ENCODE peak calls at places on chromosomes 12 and 14, in ten cellular contexts. Y, I, G, P, H, L, M, T, B and F are unnamed samples.

GRCh38 chr12:105409881-105410471 is 79.5 kb downstream of the C12orf75 start:
- DNase-seq in P (no peak), T (no peak), Y (peak), I (peak), G (no peak), L (peak), H (peak), B (no peak), M (no peak), F (peak)

GRCh38 chr14:36988989-36989388 is 183.4 kb downstream of the SLC25A21 start:
- DNase-seq in M (no peak), G (peak), T (no peak), I (no peak), L (no peak), Y (no peak), P (no peak), H (no peak), B (no peak), F (no peak)

GRCh38 chr12:48980953-48981756 is 3.0 kb downstream of the WNT1 start:
- DNase-seq in H (no peak), T (no peak), P (peak), I (no peak), B (peak), G (no peak), Y (no peak), L (peak), M (peak), F (peak)

GRCh38 chr12:129186952-129187351 is 333.7 kb downstream of the GLT1D1 start:
- DNase-seq in B (peak), T (no peak), H (no peak), P (no peak), I (no peak), L (no peak), G (peak), M (no peak), Y (no peak), F (no peak)

GRCh38 chr12:120257041-120257821 is 8.3 kb downstream of the PXN start:
- DNase-seq in L (no peak), Y (peak), I (peak), T (no peak), H (peak), G (peak), B (peak), P (no peak), M (peak), F (no peak)

GRCh38 chr12:29725587-29726320 is 58.0 kb downstream of the TMTC1 start:
- DNase-seq in H (peak), P (no peak), G (no peak), I (peak), T (no peak), L (no peak), Y (peak), M (peak), B (no peak), F (peak)

GRCh38 chr12:10891937-10892336 is 7.9 kb upstream of the PRH1 start:
- DNase-seq in G (no peak), Y (no peak), P (no peak), H (no peak), L (no peak), B (no peak), M (no peak), T (no peak), I (no peak), F (no peak)

GRCh38 chr12:120833849-120834248 is 70.3 kb downstream of the SPPL3 start:
- DNase-seq in M (peak), H (no peak), I (no peak), B (no peak), L (no peak), G (no peak), T (no peak), P (no peak), Y (no peak), F (no peak)

GRCh38 chr12:42918387-42918786 is 328.8 kb upstream of the PRICKLE1 start:
- DNase-seq in Y (no peak), G (no peak), L (no peak), H (no peak), I (peak), B (no peak), P (no peak), M (no peak), T (no peak), F (no peak)

GRCh38 chr14:43621282-43621681 is 885.8 kb downstream of the FSCB start:
- DNase-seq in P (no peak), Y (no peak), M (no peak), L (no peak), B (no peak), T (no peak), H (no peak), I (no peak), G (no peak), F (no peak)

GRCh38 chr14:105315211-105315721 is 718 bp downstream of the PACS2 start:
- DNase-seq in L (peak), H (no peak), P (peak), M (no peak), Y (peak), G (peak), B (peak), T (no peak), I (peak), F (no peak)

GRCh38 chr14:59253527-59253926 is 65.1 kb downstream of the DAAM1 start:
- DNase-seq in Y (no peak), I (no peak), H (no peak), B (no peak), M (no peak), P (no peak), T (no peak), G (no peak), L (no peak), F (no peak)

GRCh38 chr12:43252585-43252984 is 299.4 kb downstream of the ADAMTS20 start:
- DNase-seq in L (no peak), Y (no peak), B (no peak), H (no peak), T (no peak), M (no peak), G (no peak), I (no peak), P (no peak), F (no peak)

GRCh38 chr14:79161576-79161975 is 991.4 kb downstream of the NRXN3 start:
- DNase-seq in B (peak), I (peak), Y (no peak), M (peak), P (no peak), H (peak), T (peak), G (no peak), L (no peak), F (no peak)

GRCh38 chr12:26493656-26494055 is 298.3 kb downstream of the SSPN start:
- DNase-seq in P (no peak), H (no peak), T (no peak), L (no peak), G (peak), I (no peak), Y (no peak), B (no peak), M (no peak), F (no peak)

GRCh38 chr12:11067514-11067913 is 5.4 kb upstream of the TAS2R46 start:
- DNase-seq in T (no peak), H (peak), B (no peak), G (no peak), L (no peak), I (peak), Y (no peak), P (no peak), M (peak), F (peak)

GRCh38 chr14:72478397-72479025 is 415.4 kb downstream of the DPF3 start:
- DNase-seq in G (no peak), B (no peak), I (no peak), M (no peak), T (no peak), L (no peak), P (no peak), Y (no peak), H (no peak), F (no peak)

GRCh38 chr12:17950898-17951297 is 139.1 kb downstream of the RERGL start:
- DNase-seq in L (no peak), P (no peak), H (no peak), I (no peak), Y (no peak), T (no peak), G (no peak), B (no peak), M (no peak), F (no peak)

GRCh38 chr14:52797653-52798052 is 6.2 kb upstream of the GNPNAT1 start:
- DNase-seq in T (no peak), L (no peak), M (no peak), G (no peak), P (no peak), H (no peak), I (no peak), Y (no peak), B (no peak), F (no peak)

GRCh38 chr14:54776361-54777001 is 126.1 kb downstream of the GCH1 start:
- DNase-seq in P (no peak), G (no peak), Y (peak), I (peak), T (no peak), B (no peak), M (peak), L (peak), H (peak), F (peak)

GRCh38 chr12:50073712-50074111 is 11.4 kb upstream of the SMARCD1 start:
- DNase-seq in P (no peak), H (no peak), M (no peak), B (no peak), T (no peak), Y (no peak), L (no peak), G (no peak), I (no peak), F (no peak)

GRCh38 chr14:96676161-96676560 is 121.0 kb upstream of the VRK1 start:
- DNase-seq in H (peak), I (no peak), T (no peak), G (peak), M (peak), L (no peak), Y (no peak), B (no peak), P (no peak), F (no peak)

GRCh38 chr12:26701604-26702215 is 131.3 kb downstream of the ITPR2 start:
- DNase-seq in L (no peak), G (peak), P (no peak), B (no peak), M (peak), H (peak), I (peak), T (peak), Y (no peak), F (no peak)

GRCh38 chr12:108400060-108400459 is 60.9 kb upstream of the CMKLR1 start:
- DNase-seq in G (no peak), H (no peak), Y (no peak), I (no peak), B (peak), L (no peak), T (no peak), M (no peak), P (no peak), F (no peak)
- H3K4me3 ChIP-seq in G (no peak), H (no peak), Y (no peak), I (no peak), B (no peak), L (no peak), T (no peak), M (no peak), P (no peak), F (no peak)

DNA sequence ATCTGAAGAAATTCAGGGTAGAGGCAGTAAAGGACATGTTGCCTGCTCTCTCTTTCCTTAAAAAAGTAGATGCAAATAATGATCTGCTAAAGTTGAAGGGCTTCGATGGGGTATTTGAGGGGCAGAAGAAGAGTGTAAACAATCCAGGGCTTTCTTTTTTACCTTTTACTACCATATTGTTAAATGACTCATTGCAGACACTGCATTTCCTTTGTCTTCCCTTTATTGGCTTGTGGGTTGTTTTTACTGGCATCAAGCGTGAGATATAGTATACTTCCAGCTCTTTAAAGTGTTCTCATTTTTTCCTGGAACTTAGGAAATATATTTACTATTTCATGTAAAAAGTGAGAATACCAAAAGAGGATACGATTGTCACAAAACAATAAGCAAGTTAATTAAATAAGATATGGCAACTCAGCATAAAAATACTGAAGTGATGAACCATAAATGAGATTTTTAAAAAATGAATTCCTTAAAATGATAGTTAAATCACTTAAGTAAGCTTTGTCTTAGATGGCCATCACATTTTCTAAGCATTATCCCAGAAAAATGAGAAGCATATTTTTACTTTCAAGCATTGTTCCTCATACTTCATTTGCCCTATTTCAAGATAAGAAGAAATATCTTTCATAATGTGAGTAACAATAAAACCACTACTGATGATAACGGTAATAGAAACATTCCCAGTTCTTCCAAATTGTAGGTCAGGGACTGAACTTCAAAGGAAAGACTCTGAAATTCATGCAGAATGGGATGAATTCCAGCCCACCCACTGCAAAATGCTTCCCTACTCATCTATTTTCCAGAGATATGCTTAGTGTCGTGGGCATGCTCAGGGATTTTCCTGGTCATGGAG is 72.4 kb upstream of the KRAS start:
- DNase-seq in L (no peak), M (peak), G (peak), P (no peak), Y (no peak), B (no peak), I (peak), T (no peak), H (peak), F (no peak)
- H3K4me3 ChIP-seq in L (no peak), M (no peak), G (no peak), P (peak), Y (no peak), B (no peak), I (no peak), T (no peak), H (no peak), F (no peak)

DNA sequence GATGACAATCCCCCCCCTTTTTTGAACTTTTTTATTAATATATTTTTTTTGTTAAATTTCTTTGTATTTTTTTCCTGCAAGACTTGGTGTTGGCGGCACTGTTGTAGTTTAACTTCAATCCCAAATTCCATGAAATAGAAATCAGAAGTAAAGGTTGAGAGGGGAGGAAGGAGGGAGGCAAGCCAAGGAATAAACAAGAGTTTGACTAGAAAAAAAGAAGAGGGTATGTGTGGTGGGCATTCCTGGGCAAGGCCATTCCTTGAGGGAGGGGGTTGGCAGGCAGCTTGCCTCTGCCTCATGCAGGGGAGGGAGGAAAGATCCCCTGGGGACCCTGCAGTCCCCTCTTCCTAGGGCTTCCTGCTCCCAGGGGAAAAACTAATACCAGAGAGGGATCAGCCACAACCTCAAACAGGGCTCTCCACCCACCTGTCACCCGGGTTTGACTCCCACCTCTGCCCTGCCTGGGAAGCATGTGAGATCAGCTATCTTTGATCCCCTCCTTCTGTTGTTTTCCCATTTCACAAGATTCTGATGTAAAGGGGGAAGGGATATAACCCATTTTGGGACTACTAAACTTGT is 519 bp upstream of the AP1G2 start:
- DNase-seq in H (no peak), B (no peak), Y (no peak), L (no peak), P (no peak), I (no peak), M (no peak), T (no peak), G (no peak), F (no peak)
- H3K4me3 ChIP-seq in H (no peak), B (peak), Y (peak), L (peak), P (peak), I (peak), M (peak), T (no peak), G (peak), F (no peak)

DNA sequence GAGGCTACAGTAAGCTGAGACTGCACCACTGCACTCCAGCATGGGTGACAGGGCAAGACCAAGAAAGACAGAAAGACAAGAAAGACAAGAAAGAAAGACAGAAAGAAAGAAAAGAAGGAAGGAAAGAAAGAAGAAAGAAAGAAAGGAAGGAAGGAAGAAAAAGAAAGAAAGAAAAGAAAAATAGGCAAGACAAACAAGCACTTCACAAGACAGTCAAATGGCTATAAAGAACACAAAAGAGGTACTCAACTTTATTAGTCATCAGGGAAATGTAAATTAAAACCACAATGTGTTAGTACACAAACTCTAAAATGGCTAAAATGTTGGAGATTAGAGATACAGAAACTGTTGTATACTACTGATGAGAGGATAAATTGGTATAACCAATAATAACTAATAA is 6.6 kb downstream of the ATXN3 start:
- DNase-seq in P (no peak), G (peak), M (peak), B (no peak), Y (no peak), T (no peak), L (no peak), I (no peak), H (no peak), F (no peak)
- H3K4me3 ChIP-seq in P (no peak), G (no peak), M (no peak), B (no peak), Y (no peak), T (no peak), L (no peak), I (no peak), H (no peak), F (no peak)

GRCh38 chr14:95525999-95526398 is 8.9 kb upstream of the GLRX5 start:
- DNase-seq in H (no peak), Y (no peak), M (no peak), P (no peak), L (no peak), B (no peak), G (no peak), T (no peak), I (no peak), F (no peak)

GRCh38 chr14:95526483-95527391 is 8.1 kb upstream of the GLRX5 start:
- DNase-seq in B (no peak), M (peak), P (no peak), Y (no peak), I (peak), L (no peak), G (no peak), H (no peak), T (no peak), F (no peak)

GRCh38 chr14:95523818-95524448 is 7.5 kb upstream of the SYNE3 start:
- DNase-seq in L (peak), H (peak), B (no peak), M (peak), G (no peak), Y (no peak), P (no peak), I (peak), T (no peak), F (no peak)

GRCh38 chr14:95523051-95523817 is 6.8 kb upstream of the SYNE3 start:
- DNase-seq in P (no peak), I (peak), Y (no peak), M (peak), L (no peak), B (no peak), H (no peak), T (no peak), G (peak), F (no peak)

DNA sequence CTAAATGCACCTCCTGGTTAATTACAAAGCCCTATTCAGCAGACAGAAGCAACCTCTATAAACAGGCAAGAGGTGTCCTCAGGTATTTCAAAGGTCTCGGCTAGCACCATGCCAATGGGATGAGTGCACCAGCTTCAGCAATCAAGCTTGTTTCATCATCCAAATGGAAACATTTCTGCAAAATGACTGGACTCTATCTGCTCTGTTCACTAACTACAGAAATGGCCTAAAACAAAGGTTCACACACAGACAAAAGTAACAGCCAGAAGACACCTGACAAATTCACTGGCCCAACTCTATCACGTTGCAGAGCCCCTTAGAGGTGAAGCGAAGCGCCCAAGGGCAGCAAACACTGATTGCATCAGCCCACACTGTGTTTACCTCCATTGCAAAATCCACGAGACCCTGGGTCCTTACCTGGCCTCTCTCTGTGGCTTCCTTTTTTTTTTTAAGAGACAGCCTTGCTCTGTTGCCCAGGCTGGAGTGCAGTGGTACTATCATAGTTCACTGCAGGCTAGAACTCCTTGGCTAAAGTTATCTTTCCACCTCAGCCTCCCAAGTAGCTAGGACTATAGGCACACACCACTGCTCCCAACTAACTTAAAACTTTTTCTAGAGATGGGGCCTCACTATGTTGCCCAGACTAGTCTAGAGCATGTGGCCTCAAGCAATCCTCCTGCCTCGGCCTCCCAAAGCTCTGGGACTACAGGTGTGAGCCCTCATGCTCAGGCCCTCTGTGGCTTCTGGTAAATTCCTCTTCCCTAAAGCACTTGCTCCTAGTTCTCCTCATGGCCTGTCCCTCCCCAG is 8.5 kb upstream of the SYNE3 start:
- DNase-seq in L (no peak), H (no peak), G (peak), P (no peak), M (peak), Y (no peak), B (no peak), T (no peak), I (no peak), F (no peak)
- H3K4me3 ChIP-seq in L (no peak), H (no peak), G (no peak), P (no peak), M (no peak), Y (no peak), B (no peak), T (no peak), I (no peak), F (no peak)

DNA sequence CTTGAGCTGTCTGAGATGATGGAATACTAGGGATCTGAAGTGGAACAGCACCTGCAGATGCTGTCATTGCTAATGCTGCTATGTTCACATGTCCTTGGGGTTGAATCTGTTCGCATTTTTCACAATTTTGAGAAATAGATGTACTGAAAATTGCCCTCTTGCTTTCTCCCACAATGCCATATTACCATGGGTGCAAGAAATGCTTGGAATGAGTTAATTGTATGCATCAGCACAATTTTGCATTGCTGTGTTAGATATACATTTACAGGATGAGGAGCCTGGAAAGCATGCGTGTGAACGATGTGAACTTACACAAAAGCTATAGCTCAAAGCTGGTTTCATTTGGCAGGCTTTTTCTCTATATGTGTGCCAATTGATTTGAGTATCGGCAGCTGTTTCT is 105.7 kb downstream of the FGD4 start:
- DNase-seq in I (no peak), G (no peak), L (no peak), P (no peak), B (no peak), Y (no peak), T (no peak), H (no peak), M (peak), F (no peak)
- H3K4me3 ChIP-seq in I (no peak), G (no peak), L (no peak), P (no peak), B (no peak), Y (peak), T (peak), H (no peak), M (no peak), F (no peak)